ENCODE peak calls at places on chromosomes 7 and 10, in five cellular contexts. E is sigmoid colon, P is transverse colon, X is HCT116, B is GM23338. O is an unnamed sample.

GRCh38 chr7:133358728-133359127 is 105.8 kb downstream of the EXOC4 start:
- DNase-seq in B (no peak), E (no peak), P (no peak), X (no peak), O (no peak)

GRCh38 chr7:114468844-114469243 is 54.2 kb downstream of the FOXP2 start:
- DNase-seq in P (no peak), X (no peak), B (no peak), E (no peak), O (no peak)

GRCh38 chr10:49688920-49689319 is 9.5 kb downstream of the C10orf53 start:
- DNase-seq in P (no peak), X (no peak), E (no peak), B (peak; percentile 30), O (no peak)

GRCh38 chr7:146885231-146885630 is 768.6 kb downstream of the CNTNAP2 start:
- DNase-seq in E (no peak), P (no peak), B (no peak), X (no peak), O (no peak)

GRCh38 chr7:106858618-106859532 is 6.2 kb upstream of the PIK3CG start:
- DNase-seq in B (no peak), E (no peak), X (no peak), P (peak; percentile 31), O (peak; percentile 80)

GRCh38 chr7:24778543-24779282 is 21.4 kb upstream of the GSDME start:
- DNase-seq in E (peak; percentile 70), P (no peak), X (no peak), B (no peak), O (peak; percentile 83)

GRCh38 chr7:30165590-30165989 is 30.8 kb downstream of the MTURN start:
- DNase-seq in E (no peak), X (no peak), B (no peak), P (no peak), O (no peak)

GRCh38 chr7:91668217-91668616 is 212.3 kb downstream of the MTERF1 start:
- DNase-seq in X (no peak), P (no peak), B (no peak), E (no peak), O (no peak)

GRCh38 chr7:133056370-133057238 is 25.3 kb downstream of the CHCHD3 start:
- DNase-seq in E (no peak), X (no peak), B (no peak), P (no peak), O (no peak)

GRCh38 chr10:70656489-70656888 is 15.8 kb upstream of the ADAMTS14 start:
- DNase-seq in X (no peak), E (peak; percentile 27), P (no peak), B (no peak), O (peak; percentile 66)

GRCh38 chr10:43846187-43846680 is 197.6 kb upstream of the ZNF32 start:
- DNase-seq in X (no peak), E (no peak), P (no peak), B (no peak), O (no peak)

GRCh38 chr10:96290368-96291133 is 13.7 kb upstream of the DNTT start:
- DNase-seq in E (no peak), B (no peak), X (no peak), P (no peak), O (no peak)
- TF ChIP-seq POLR2AphosphoS5 in E (no peak), B (no peak), X (no peak), P (no peak), O (no peak)

GRCh38 chr10:80199828-80200227 is 5.5 kb downstream of the ANXA11 start:
- DNase-seq in X (no peak), E (no peak), P (peak; percentile 52), B (peak; percentile 49), O (no peak)
- TF ChIP-seq CTCF in X (peak; percentile 22), E (no peak), P (peak; percentile 23), B (no peak), O (no peak)

GRCh38 chr10:79241990-79242619 is 105.2 kb upstream of the PPIF start:
- DNase-seq in X (no peak), P (peak; percentile 64), E (peak; percentile 88), B (peak; percentile 60), O (peak; percentile 81)
- TF ChIP-seq POLR2AphosphoS5 in X (no peak), P (peak; percentile 30), E (peak; percentile 10), B (no peak), O (no peak)

DNA sequence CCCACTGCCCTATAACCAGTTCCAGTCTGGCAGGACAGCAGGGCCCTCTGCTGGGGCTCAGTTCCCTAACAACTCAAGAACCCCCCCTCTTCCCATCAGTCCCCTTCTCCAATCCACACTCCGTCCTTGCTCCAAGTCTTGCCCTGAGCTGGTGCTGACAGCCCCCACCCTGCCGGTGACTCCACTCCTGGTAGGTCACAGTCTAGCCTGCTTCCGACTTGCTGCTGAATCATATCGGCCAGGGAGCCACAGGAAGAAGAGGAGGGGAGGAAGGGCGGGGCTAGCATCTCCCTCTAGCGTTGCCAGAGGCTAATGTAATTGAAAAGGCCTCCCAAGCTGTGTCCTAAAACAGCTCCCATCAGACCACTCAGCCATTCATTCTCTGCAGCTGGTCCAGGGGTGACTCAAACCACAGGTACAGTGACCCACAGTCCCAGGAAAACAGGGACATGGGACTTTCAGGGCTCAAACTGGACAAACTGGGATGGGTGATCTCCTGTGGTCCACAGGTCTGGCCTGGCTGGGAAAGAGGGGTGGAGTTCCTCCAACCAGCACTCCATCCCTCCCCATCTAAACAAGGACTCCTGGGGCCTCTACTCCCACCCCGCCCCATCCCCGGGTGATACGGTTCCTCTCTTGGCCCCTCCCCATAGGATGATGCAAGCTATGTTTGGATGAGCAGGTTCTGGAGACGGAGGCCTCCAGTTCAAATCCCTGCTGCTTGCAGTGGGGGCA is 158.8 kb downstream of the SH3PXD2A start:
- DNase-seq in B (peak; percentile 82), X (peak; percentile 83), E (peak; percentile 87), P (peak; percentile 67), O (peak; percentile 63)
- TF ChIP-seq CTCF in B (peak; percentile 29), X (peak; percentile 79), E (no peak), P (peak; percentile 14), O (peak; percentile 22)